ENCODE peak calls at places on chromosomes 2 and 18, in five cellular contexts. Q is K562, B is A549, X is GM23338, M is GM12878. F is an unnamed sample.

GRCh38 chr2:151947524-151948165 is 119.4 kb upstream of the ARL5A start:
- DNase-seq in Q (no peak), B (no peak), X (no peak), M (no peak), F (no peak)

GRCh38 chr18:26192233-26192632 is 34.0 kb upstream of the TAF4B start:
- DNase-seq in Q (no peak), B (no peak), X (no peak), M (no peak), F (no peak)

GRCh38 chr2:235165631-235166030 is 213.8 kb downstream of the SH3BP4 start:
- DNase-seq in Q (no peak), B (no peak), X (no peak), M (no peak), F (no peak)

GRCh38 chr18:45666006-45666405 is 50.7 kb downstream of the SLC14A2 start:
- DNase-seq in Q (no peak), B (no peak), X (no peak), M (no peak), F (no peak)

GRCh38 chr2:151637284-151637781 is 96.9 kb downstream of the NEB start:
- DNase-seq in Q (no peak), B (no peak), X (no peak), M (peak; percentile 11), F (no peak)

GRCh38 chr2:1653956-1654695 is 90.2 kb downstream of the PXDN start:
- DNase-seq in Q (no peak), B (no peak), X (no peak), M (no peak), F (no peak)

GRCh38 chr18:731185-731584 is 18.8 kb upstream of the ENOSF1 start:
- DNase-seq in Q (peak; percentile 42), B (no peak), X (no peak), M (no peak), F (no peak)

GRCh38 chr2:209868595-209868994 is 97.0 kb downstream of the UNC80 start:
- DNase-seq in Q (no peak), B (no peak), X (no peak), M (no peak), F (no peak)

GRCh38 chr2:227890495-227891079 is 19.2 kb downstream of the DAW1 start:
- DNase-seq in Q (peak; percentile 17), B (peak; percentile 22), X (peak; percentile 82), M (peak; percentile 4), F (peak; percentile 53)

GRCh38 chr2:227889336-227889735 is 17.9 kb downstream of the DAW1 start:
- DNase-seq in Q (no peak), B (no peak), X (no peak), M (no peak), F (no peak)

GRCh38 chr2:227891673-227892072 is 20.2 kb downstream of the DAW1 start:
- DNase-seq in Q (no peak), B (no peak), X (no peak), M (no peak), F (no peak)

GRCh38 chr2:227884511-227884947 is 13.1 kb downstream of the DAW1 start:
- DNase-seq in Q (peak; percentile 63), B (peak; percentile 48), X (peak; percentile 91), M (no peak), F (peak; percentile 75)

GRCh38 chr2:227888289-227888688 is 16.9 kb downstream of the DAW1 start:
- DNase-seq in Q (no peak), B (peak; percentile 25), X (peak; percentile 40), M (no peak), F (no peak)
- TF ChIP-seq JUNB in Q (no peak), B (no peak), X (no peak), M (no peak), F (no peak)

GRCh38 chr2:85017436-85018048 is 46.6 kb downstream of the KCMF1 start:
- DNase-seq in Q (no peak), B (no peak), X (peak; percentile 61), M (no peak), F (no peak)
- TF ChIP-seq JUNB in Q (no peak), B (no peak), X (no peak), M (no peak), F (no peak)

GRCh38 chr2:215207791-215208367 is 69.5 kb upstream of the ABCA12 start:
- DNase-seq in Q (no peak), B (no peak), X (no peak), M (no peak), F (no peak)

GRCh38 chr2:215205787-215206186 is 67.4 kb upstream of the ABCA12 start:
- DNase-seq in Q (no peak), B (no peak), X (no peak), M (no peak), F (no peak)

GRCh38 chr2:215210082-215210481 is 71.7 kb upstream of the ABCA12 start:
- DNase-seq in Q (no peak), B (no peak), X (no peak), M (no peak), F (no peak)

GRCh38 chr2:215207041-215207440 is 68.6 kb upstream of the ABCA12 start:
- DNase-seq in Q (no peak), B (no peak), X (no peak), M (no peak), F (no peak)
- TF ChIP-seq JUNB in Q (no peak), B (no peak), X (no peak), M (no peak), F (no peak)

DNA sequence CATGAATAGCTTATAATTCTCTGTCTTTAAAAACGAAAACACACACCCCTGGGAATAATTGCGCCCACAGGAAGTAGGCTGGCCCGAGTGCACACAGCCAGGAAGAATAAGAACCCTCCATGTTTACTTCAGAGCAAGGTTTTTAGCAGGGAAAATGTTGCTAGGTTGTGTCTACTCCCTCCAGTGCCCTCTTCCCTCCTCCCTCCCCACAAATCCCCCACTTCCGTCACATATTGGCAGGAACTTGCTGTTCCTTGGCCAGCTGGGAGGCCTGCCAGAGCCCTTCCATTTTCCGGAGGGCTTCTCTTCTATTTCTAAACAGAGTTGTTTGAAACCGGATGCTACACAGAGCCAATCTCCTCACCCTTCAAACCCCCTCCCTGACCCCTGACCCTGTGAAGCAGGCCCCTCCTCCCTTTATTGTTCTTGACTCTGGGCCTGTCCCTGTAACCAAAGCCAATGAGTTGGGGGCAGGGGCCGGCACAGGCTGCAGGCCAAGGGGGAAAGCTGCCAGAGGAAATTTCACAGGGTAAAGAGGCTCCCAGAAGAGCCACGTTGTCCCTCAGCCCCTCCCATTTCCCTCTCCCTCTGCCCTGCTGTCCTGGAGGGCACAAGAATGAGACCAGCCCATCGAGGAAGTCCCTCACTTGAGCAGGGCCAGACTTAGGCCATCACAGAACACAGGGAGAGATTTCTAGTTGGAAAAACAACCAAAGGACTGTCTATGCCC is 49.8 kb upstream of the LGALSL start:
- DNase-seq in Q (no peak), B (no peak), X (peak; percentile 92), M (no peak), F (peak; percentile 77)
- TF ChIP-seq JUNB in Q (no peak), B (no peak), X (no peak), M (no peak), F (no peak)

GRCh38 chr18:23229472-23229871 is 94.2 kb downstream of the CABLES1 start:
- DNase-seq in Q (no peak), B (no peak), X (no peak), M (no peak), F (no peak)

GRCh38 chr18:23228102-23229051 is 93.1 kb downstream of the CABLES1 start:
- DNase-seq in Q (no peak), B (no peak), X (no peak), M (peak; percentile 82), F (no peak)

GRCh38 chr18:23226386-23226785 is 91.1 kb downstream of the CABLES1 start:
- DNase-seq in Q (no peak), B (no peak), X (no peak), M (no peak), F (no peak)

GRCh38 chr18:23226930-23227728 is 91.8 kb downstream of the CABLES1 start:
- DNase-seq in Q (no peak), B (no peak), X (no peak), M (no peak), F (no peak)

GRCh38 chr18:23227729-23228075 is 92.4 kb downstream of the CABLES1 start:
- DNase-seq in Q (no peak), B (no peak), X (no peak), M (no peak), F (peak; percentile 32)
- TF ChIP-seq JUNB in Q (no peak), B (no peak), X (no peak), M (no peak), F (no peak)

DNA sequence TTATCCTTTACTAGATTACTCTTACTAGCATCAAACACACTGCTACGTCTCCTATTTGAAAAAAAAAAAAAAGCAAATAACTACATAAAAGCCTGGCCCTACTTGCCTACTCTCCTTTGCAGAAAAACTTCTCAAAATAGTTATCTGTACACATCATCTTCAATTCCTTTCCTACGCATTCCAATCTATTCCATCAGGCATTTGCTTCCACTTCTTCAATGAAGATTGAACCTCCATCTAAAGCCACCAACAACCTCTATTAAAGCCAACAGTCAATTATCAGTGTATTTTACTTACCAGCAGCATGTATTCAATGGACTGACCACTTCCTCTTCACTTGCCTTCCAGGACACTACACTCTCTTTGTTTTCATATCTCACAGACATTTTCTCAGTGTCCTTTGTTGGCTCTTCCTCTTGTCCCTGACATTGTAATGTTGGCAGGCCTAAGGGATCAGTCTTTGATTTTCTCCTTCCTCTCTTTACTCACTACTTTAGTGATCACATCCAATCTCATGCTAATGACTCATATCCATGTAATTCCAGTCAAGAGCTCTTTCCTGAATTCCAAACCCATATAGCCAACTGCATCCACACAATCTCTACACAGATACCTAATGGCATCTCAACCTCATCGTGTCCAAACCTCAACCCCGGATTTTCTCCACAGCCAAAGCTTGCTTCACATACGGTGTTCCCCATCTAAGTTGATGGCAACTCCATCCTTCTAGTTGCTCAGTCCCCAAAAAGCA is 131.3 kb downstream of the CCDC148 start:
- DNase-seq in Q (no peak), B (no peak), X (no peak), M (no peak), F (peak; percentile 38)
- TF ChIP-seq JUNB in Q (no peak), B (no peak), X (no peak), M (no peak), F (no peak)

GRCh38 chr2:215613265-215613664 is 177.4 kb upstream of the FN1 start:
- DNase-seq in Q (no peak), B (no peak), X (peak; percentile 70), M (no peak), F (no peak)
- TF ChIP-seq JUNB in Q (no peak), B (no peak), X (no peak), M (no peak), F (no peak)

GRCh38 chr18:4069183-4069582 is 385.9 kb downstream of the DLGAP1 start:
- DNase-seq in Q (no peak), B (no peak), X (no peak), M (no peak), F (no peak)
- TF ChIP-seq JUNB in Q (no peak), B (no peak), X (no peak), M (no peak), F (no peak)

F was measured in HepG2.